ENCODE peak calls at places on chromosome 16, in ten cellular contexts. One of them, this sample, is unnamed.

GRCh38 chr16:90035902-90036301 is 16.6 kb upstream of the DBNDD1 start:
- DNase-seq in upper lobe of right lung: no peak
- DNase-seq in fibroblast of lung: no peak
- DNase-seq in OCI-LY7: no peak
- DNase-seq in fibroblast of the aortic adventitia: no peak
- DNase-seq in GM23338: peak
- DNase-seq in B cell: no peak
- DNase-seq in ovary: no peak
- DNase-seq in WTC11: no peak
- DNase-seq in endothelial cell: no peak
- DNase-seq in this sample: no peak

GRCh38 chr16:27287887-27288286 is 19.3 kb upstream of the NSMCE1 start:
- DNase-seq in upper lobe of right lung: no peak
- DNase-seq in fibroblast of lung: no peak
- DNase-seq in OCI-LY7: no peak
- DNase-seq in fibroblast of the aortic adventitia: no peak
- DNase-seq in GM23338: no peak
- DNase-seq in B cell: no peak
- DNase-seq in ovary: no peak
- DNase-seq in WTC11: no peak
- DNase-seq in endothelial cell: no peak
- DNase-seq in this sample: no peak

GRCh38 chr16:50153648-50154368 is 702 bp downstream of the TENT4B start:
- DNase-seq in upper lobe of right lung: peak
- DNase-seq in fibroblast of lung: no peak
- DNase-seq in OCI-LY7: no peak
- DNase-seq in fibroblast of the aortic adventitia: no peak
- DNase-seq in GM23338: peak
- DNase-seq in B cell: no peak
- DNase-seq in ovary: peak
- DNase-seq in WTC11: peak
- DNase-seq in endothelial cell: peak
- DNase-seq in this sample: peak

GRCh38 chr16:56866955-56867830 is 2.2 kb downstream of the SLC12A3 start:
- DNase-seq in upper lobe of right lung: no peak
- DNase-seq in fibroblast of lung: peak
- DNase-seq in OCI-LY7: peak
- DNase-seq in fibroblast of the aortic adventitia: peak
- DNase-seq in GM23338: peak
- DNase-seq in B cell: peak
- DNase-seq in ovary: peak
- DNase-seq in WTC11: no peak
- DNase-seq in endothelial cell: peak
- DNase-seq in this sample: peak

GRCh38 chr16:67035364-67035763 is 6.4 kb downstream of the CBFB start:
- DNase-seq in upper lobe of right lung: no peak
- DNase-seq in fibroblast of lung: no peak
- DNase-seq in OCI-LY7: no peak
- DNase-seq in fibroblast of the aortic adventitia: no peak
- DNase-seq in GM23338: no peak
- DNase-seq in B cell: no peak
- DNase-seq in ovary: no peak
- DNase-seq in WTC11: no peak
- DNase-seq in endothelial cell: no peak
- DNase-seq in this sample: no peak

GRCh38 chr16:3007957-3008748 is 4.6 kb upstream of the CLDN9 start:
- DNase-seq in upper lobe of right lung: peak
- DNase-seq in fibroblast of lung: no peak
- DNase-seq in OCI-LY7: peak
- DNase-seq in fibroblast of the aortic adventitia: no peak
- DNase-seq in GM23338: peak
- DNase-seq in B cell: no peak
- DNase-seq in ovary: no peak
- DNase-seq in WTC11: peak
- DNase-seq in endothelial cell: no peak
- DNase-seq in this sample: peak

GRCh38 chr16:27475561-27475960 is 73.6 kb downstream of the IL21R start:
- DNase-seq in upper lobe of right lung: no peak
- DNase-seq in fibroblast of lung: peak
- DNase-seq in OCI-LY7: no peak
- DNase-seq in fibroblast of the aortic adventitia: peak
- DNase-seq in GM23338: no peak
- DNase-seq in B cell: no peak
- DNase-seq in ovary: no peak
- DNase-seq in WTC11: no peak
- DNase-seq in endothelial cell: no peak
- DNase-seq in this sample: no peak

GRCh38 chr16:31132979-31133599 is 2.4 kb downstream of the PRSS8 start:
- DNase-seq in upper lobe of right lung: no peak
- DNase-seq in fibroblast of lung: no peak
- DNase-seq in OCI-LY7: no peak
- DNase-seq in fibroblast of the aortic adventitia: no peak
- DNase-seq in GM23338: no peak
- DNase-seq in B cell: no peak
- DNase-seq in ovary: no peak
- DNase-seq in WTC11: no peak
- DNase-seq in endothelial cell: no peak
- DNase-seq in this sample: no peak

GRCh38 chr16:35753559-35754390 is 2294.4 kb downstream of the TP53TG3F start:
- DNase-seq in upper lobe of right lung: no peak
- DNase-seq in fibroblast of lung: no peak
- DNase-seq in OCI-LY7: no peak
- DNase-seq in fibroblast of the aortic adventitia: no peak
- DNase-seq in GM23338: no peak
- DNase-seq in B cell: no peak
- DNase-seq in ovary: no peak
- DNase-seq in WTC11: no peak
- DNase-seq in endothelial cell: no peak
- DNase-seq in this sample: no peak

GRCh38 chr16:35751191-35751941 is 2292.0 kb downstream of the TP53TG3F start:
- DNase-seq in upper lobe of right lung: no peak
- DNase-seq in fibroblast of lung: no peak
- DNase-seq in OCI-LY7: no peak
- DNase-seq in fibroblast of the aortic adventitia: no peak
- DNase-seq in GM23338: no peak
- DNase-seq in B cell: no peak
- DNase-seq in ovary: no peak
- DNase-seq in WTC11: no peak
- DNase-seq in endothelial cell: no peak
- DNase-seq in this sample: no peak

GRCh38 chr16:35754391-35755369 is 2295.3 kb downstream of the TP53TG3F start:
- DNase-seq in upper lobe of right lung: no peak
- DNase-seq in fibroblast of lung: no peak
- DNase-seq in OCI-LY7: no peak
- DNase-seq in fibroblast of the aortic adventitia: no peak
- DNase-seq in GM23338: no peak
- DNase-seq in B cell: no peak
- DNase-seq in ovary: no peak
- DNase-seq in WTC11: no peak
- DNase-seq in endothelial cell: no peak
- DNase-seq in this sample: no peak

GRCh38 chr16:35752012-35752772 is 2292.8 kb downstream of the TP53TG3F start:
- DNase-seq in upper lobe of right lung: no peak
- DNase-seq in fibroblast of lung: no peak
- DNase-seq in OCI-LY7: no peak
- DNase-seq in fibroblast of the aortic adventitia: no peak
- DNase-seq in GM23338: no peak
- DNase-seq in B cell: no peak
- DNase-seq in ovary: no peak
- DNase-seq in WTC11: no peak
- DNase-seq in endothelial cell: no peak
- DNase-seq in this sample: no peak

DNA sequence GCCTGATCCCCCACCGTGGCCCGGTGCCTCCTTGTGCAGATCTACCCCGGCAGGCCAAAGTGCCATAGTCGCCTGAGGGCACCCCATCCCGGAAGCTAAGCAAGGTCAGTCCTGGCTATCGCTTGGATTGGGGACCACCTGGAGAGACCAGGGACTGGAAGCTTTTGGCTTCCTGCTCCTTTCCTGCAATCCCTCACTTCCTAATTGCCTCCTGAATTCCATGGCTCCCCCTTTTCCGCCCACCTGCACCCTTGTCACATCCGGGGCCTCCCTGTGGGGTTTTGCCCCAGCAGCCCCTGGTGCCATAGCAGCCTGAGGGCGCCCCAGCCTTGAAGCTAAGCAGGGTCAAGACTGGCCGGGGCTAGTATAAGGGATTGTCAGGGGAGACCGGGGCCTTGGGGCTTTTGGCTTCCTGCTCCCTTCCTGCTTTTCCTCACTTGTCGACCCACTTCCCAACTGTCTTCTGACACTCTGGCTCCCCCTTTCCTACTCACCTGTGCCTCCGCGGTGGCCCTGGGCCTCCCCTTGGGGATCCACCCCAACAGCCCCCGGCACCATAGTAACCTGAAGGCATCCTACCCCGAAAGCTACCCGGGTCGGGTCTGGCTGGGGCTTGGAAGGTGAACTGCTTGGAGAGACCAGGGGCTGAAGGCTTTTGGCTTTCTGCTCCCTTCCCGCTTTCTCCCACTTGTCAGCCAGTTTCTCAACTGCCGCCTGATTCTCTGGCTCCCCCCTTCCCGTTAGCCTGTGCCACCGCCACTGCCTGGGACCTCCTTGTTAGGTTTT is 2293.6 kb downstream of the TP53TG3F start:
- DNase-seq in upper lobe of right lung: no peak
- DNase-seq in fibroblast of lung: no peak
- DNase-seq in OCI-LY7: no peak
- DNase-seq in fibroblast of the aortic adventitia: no peak
- DNase-seq in GM23338: no peak
- DNase-seq in B cell: no peak
- DNase-seq in ovary: no peak
- DNase-seq in WTC11: no peak
- DNase-seq in endothelial cell: no peak
- DNase-seq in this sample: no peak
- TF ChIP-seq CTCF in upper lobe of right lung: no peak
- TF ChIP-seq CTCF in fibroblast of lung: no peak
- TF ChIP-seq CTCF in OCI-LY7: no peak
- TF ChIP-seq CTCF in fibroblast of the aortic adventitia: no peak
- TF ChIP-seq CTCF in GM23338: no peak
- TF ChIP-seq CTCF in B cell: no peak
- TF ChIP-seq CTCF in ovary: no peak
- TF ChIP-seq CTCF in WTC11: no peak
- TF ChIP-seq CTCF in endothelial cell: no peak
- TF ChIP-seq CTCF in this sample: no peak

GRCh38 chr16:66026211-66026610 is 340.3 kb upstream of the CDH5 start:
- DNase-seq in upper lobe of right lung: no peak
- DNase-seq in fibroblast of lung: no peak
- DNase-seq in OCI-LY7: no peak
- DNase-seq in fibroblast of the aortic adventitia: no peak
- DNase-seq in GM23338: peak
- DNase-seq in B cell: no peak
- DNase-seq in ovary: no peak
- DNase-seq in WTC11: peak
- DNase-seq in endothelial cell: no peak
- DNase-seq in this sample: peak
- TF ChIP-seq CTCF in upper lobe of right lung: no peak
- TF ChIP-seq CTCF in fibroblast of lung: peak
- TF ChIP-seq CTCF in OCI-LY7: peak
- TF ChIP-seq CTCF in fibroblast of the aortic adventitia: peak
- TF ChIP-seq CTCF in GM23338: peak
- TF ChIP-seq CTCF in B cell: no peak
- TF ChIP-seq CTCF in ovary: no peak
- TF ChIP-seq CTCF in WTC11: no peak
- TF ChIP-seq CTCF in endothelial cell: no peak
- TF ChIP-seq CTCF in this sample: peak

GRCh38 chr16:81730090-81731051 is 48.7 kb upstream of the PLCG2 start:
- DNase-seq in upper lobe of right lung: peak
- DNase-seq in fibroblast of lung: peak
- DNase-seq in OCI-LY7: peak
- DNase-seq in fibroblast of the aortic adventitia: peak
- DNase-seq in GM23338: peak
- DNase-seq in B cell: peak
- DNase-seq in ovary: peak
- DNase-seq in WTC11: peak
- DNase-seq in endothelial cell: peak
- DNase-seq in this sample: peak

GRCh38 chr16:81731636-81732035 is 47.5 kb upstream of the PLCG2 start:
- DNase-seq in upper lobe of right lung: no peak
- DNase-seq in fibroblast of lung: no peak
- DNase-seq in OCI-LY7: no peak
- DNase-seq in fibroblast of the aortic adventitia: no peak
- DNase-seq in GM23338: no peak
- DNase-seq in B cell: no peak
- DNase-seq in ovary: no peak
- DNase-seq in WTC11: no peak
- DNase-seq in endothelial cell: no peak
- DNase-seq in this sample: no peak

GRCh38 chr16:81728435-81728834 is 50.7 kb upstream of the PLCG2 start:
- DNase-seq in upper lobe of right lung: no peak
- DNase-seq in fibroblast of lung: no peak
- DNase-seq in OCI-LY7: no peak
- DNase-seq in fibroblast of the aortic adventitia: no peak
- DNase-seq in GM23338: no peak
- DNase-seq in B cell: no peak
- DNase-seq in ovary: no peak
- DNase-seq in WTC11: no peak
- DNase-seq in endothelial cell: no peak
- DNase-seq in this sample: no peak

GRCh38 chr16:81732699-81733098 is 46.4 kb upstream of the PLCG2 start:
- DNase-seq in upper lobe of right lung: no peak
- DNase-seq in fibroblast of lung: no peak
- DNase-seq in OCI-LY7: no peak
- DNase-seq in fibroblast of the aortic adventitia: no peak
- DNase-seq in GM23338: no peak
- DNase-seq in B cell: no peak
- DNase-seq in ovary: no peak
- DNase-seq in WTC11: no peak
- DNase-seq in endothelial cell: no peak
- DNase-seq in this sample: no peak

DNA sequence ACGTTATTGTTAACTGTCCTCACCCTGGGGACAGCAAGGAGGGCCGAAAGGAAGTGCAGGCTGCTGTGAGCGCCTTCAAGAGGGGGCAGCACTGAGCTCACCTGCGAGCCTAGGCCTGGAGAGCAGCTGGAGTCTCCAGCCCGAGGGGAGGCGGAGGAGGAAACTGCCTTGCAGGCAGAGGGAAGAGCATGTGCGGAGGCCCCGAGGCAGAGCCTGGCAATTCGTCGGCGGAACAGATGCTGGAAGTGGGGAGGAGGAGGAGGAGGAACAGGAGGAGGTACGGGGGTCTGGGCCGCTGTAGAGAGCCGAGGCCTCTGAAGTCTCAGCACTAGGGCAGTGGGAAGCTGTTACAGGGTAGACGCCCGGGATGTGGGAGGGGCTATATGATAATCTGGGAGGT is 49.6 kb upstream of the PLCG2 start:
- DNase-seq in upper lobe of right lung: no peak
- DNase-seq in fibroblast of lung: no peak
- DNase-seq in OCI-LY7: peak
- DNase-seq in fibroblast of the aortic adventitia: no peak
- DNase-seq in GM23338: peak
- DNase-seq in B cell: no peak
- DNase-seq in ovary: no peak
- DNase-seq in WTC11: peak
- DNase-seq in endothelial cell: no peak
- DNase-seq in this sample: no peak
- TF ChIP-seq CTCF in upper lobe of right lung: no peak
- TF ChIP-seq CTCF in fibroblast of lung: no peak
- TF ChIP-seq CTCF in OCI-LY7: peak
- TF ChIP-seq CTCF in fibroblast of the aortic adventitia: no peak
- TF ChIP-seq CTCF in GM23338: peak
- TF ChIP-seq CTCF in B cell: no peak
- TF ChIP-seq CTCF in ovary: no peak
- TF ChIP-seq CTCF in WTC11: no peak
- TF ChIP-seq CTCF in endothelial cell: no peak
- TF ChIP-seq CTCF in this sample: no peak

GRCh38 chr16:85979605-85980004 is 80.6 kb downstream of the IRF8 start:
- DNase-seq in upper lobe of right lung: no peak
- DNase-seq in fibroblast of lung: no peak
- DNase-seq in OCI-LY7: no peak
- DNase-seq in fibroblast of the aortic adventitia: no peak
- DNase-seq in GM23338: no peak
- DNase-seq in B cell: no peak
- DNase-seq in ovary: no peak
- DNase-seq in WTC11: no peak
- DNase-seq in endothelial cell: no peak
- DNase-seq in this sample: peak
- TF ChIP-seq CTCF in upper lobe of right lung: no peak
- TF ChIP-seq CTCF in fibroblast of lung: no peak
- TF ChIP-seq CTCF in OCI-LY7: no peak
- TF ChIP-seq CTCF in fibroblast of the aortic adventitia: no peak
- TF ChIP-seq CTCF in GM23338: peak
- TF ChIP-seq CTCF in B cell: no peak
- TF ChIP-seq CTCF in ovary: no peak
- TF ChIP-seq CTCF in WTC11: no peak
- TF ChIP-seq CTCF in endothelial cell: no peak
- TF ChIP-seq CTCF in this sample: no peak